ENCODE peak calls at places on chromosome 4, in seven cellular contexts. One of them, this sample, is unnamed.

GRCh38 chr4:8725071-8725841 is 132.7 kb downstream of the CPZ start:
- DNase-seq in cardiac muscle cell: no peak
- DNase-seq in fibroblast of the aortic adventitia: no peak
- DNase-seq in esophagus squamous epithelium: no peak
- DNase-seq in mucosa of descending colon: no peak
- DNase-seq in heart right ventricle: no peak
- DNase-seq in lower lobe of right lung: peak
- DNase-seq in this sample: no peak

GRCh38 chr4:110516106-110516922 is 40.4 kb downstream of the ENPEP start:
- DNase-seq in lower lobe of right lung: peak
- DNase-seq in cardiac muscle cell: peak
- DNase-seq in fibroblast of the aortic adventitia: peak
- DNase-seq in esophagus squamous epithelium: no peak
- DNase-seq in mucosa of descending colon: peak
- DNase-seq in heart right ventricle: peak
- DNase-seq in this sample: peak

GRCh38 chr4:3025881-3026280 is 48.5 kb downstream of the HTT-AS start:
- DNase-seq in esophagus squamous epithelium: no peak
- DNase-seq in heart right ventricle: no peak
- DNase-seq in lower lobe of right lung: no peak
- DNase-seq in mucosa of descending colon: no peak
- DNase-seq in cardiac muscle cell: no peak
- DNase-seq in fibroblast of the aortic adventitia: no peak
- DNase-seq in this sample: no peak

GRCh38 chr4:166324321-166324720 is 451.3 kb downstream of the TLL1 start:
- DNase-seq in esophagus squamous epithelium: no peak
- DNase-seq in fibroblast of the aortic adventitia: peak
- DNase-seq in cardiac muscle cell: peak
- DNase-seq in lower lobe of right lung: no peak
- DNase-seq in heart right ventricle: no peak
- DNase-seq in mucosa of descending colon: peak
- DNase-seq in this sample: peak

GRCh38 chr4:158913766-158914165 is 144.9 kb downstream of the FNIP2 start:
- DNase-seq in fibroblast of the aortic adventitia: peak
- DNase-seq in heart right ventricle: no peak
- DNase-seq in lower lobe of right lung: no peak
- DNase-seq in cardiac muscle cell: no peak
- DNase-seq in esophagus squamous epithelium: no peak
- DNase-seq in mucosa of descending colon: no peak
- DNase-seq in this sample: no peak

GRCh38 chr4:122666527-122667245 is 45.8 kb upstream of the IL21 start:
- DNase-seq in esophagus squamous epithelium: no peak
- DNase-seq in mucosa of descending colon: no peak
- DNase-seq in lower lobe of right lung: no peak
- DNase-seq in cardiac muscle cell: peak
- DNase-seq in heart right ventricle: no peak
- DNase-seq in fibroblast of the aortic adventitia: peak
- DNase-seq in this sample: peak

GRCh38 chr4:71472946-71473345 is 134.1 kb downstream of the SLC4A4 start:
- DNase-seq in esophagus squamous epithelium: no peak
- DNase-seq in mucosa of descending colon: no peak
- DNase-seq in heart right ventricle: no peak
- DNase-seq in cardiac muscle cell: peak
- DNase-seq in fibroblast of the aortic adventitia: peak
- DNase-seq in lower lobe of right lung: no peak
- DNase-seq in this sample: peak

GRCh38 chr4:67035986-67036385 is 509.3 kb downstream of the CENPC start:
- DNase-seq in fibroblast of the aortic adventitia: no peak
- DNase-seq in esophagus squamous epithelium: no peak
- DNase-seq in cardiac muscle cell: peak
- DNase-seq in heart right ventricle: no peak
- DNase-seq in mucosa of descending colon: peak
- DNase-seq in lower lobe of right lung: no peak
- DNase-seq in this sample: peak

GRCh38 chr4:41282362-41282761 is 25.6 kb downstream of the UCHL1 start:
- DNase-seq in lower lobe of right lung: no peak
- DNase-seq in cardiac muscle cell: no peak
- DNase-seq in mucosa of descending colon: no peak
- DNase-seq in esophagus squamous epithelium: no peak
- DNase-seq in fibroblast of the aortic adventitia: no peak
- DNase-seq in heart right ventricle: no peak
- DNase-seq in this sample: no peak

GRCh38 chr4:22238742-22239141 is 277.1 kb downstream of the ADGRA3 start:
- DNase-seq in cardiac muscle cell: no peak
- DNase-seq in fibroblast of the aortic adventitia: peak
- DNase-seq in esophagus squamous epithelium: no peak
- DNase-seq in mucosa of descending colon: no peak
- DNase-seq in lower lobe of right lung: no peak
- DNase-seq in heart right ventricle: no peak
- DNase-seq in this sample: no peak

GRCh38 chr4:84856468-84856867 is 110.0 kb downstream of the WDFY3 start:
- DNase-seq in mucosa of descending colon: no peak
- DNase-seq in lower lobe of right lung: no peak
- DNase-seq in cardiac muscle cell: no peak
- DNase-seq in fibroblast of the aortic adventitia: no peak
- DNase-seq in heart right ventricle: no peak
- DNase-seq in esophagus squamous epithelium: no peak
- DNase-seq in this sample: peak

GRCh38 chr4:89398146-89398545 is 90.5 kb upstream of the GPRIN3 start:
- DNase-seq in esophagus squamous epithelium: no peak
- DNase-seq in fibroblast of the aortic adventitia: no peak
- DNase-seq in mucosa of descending colon: no peak
- DNase-seq in cardiac muscle cell: no peak
- DNase-seq in heart right ventricle: no peak
- DNase-seq in lower lobe of right lung: no peak
- DNase-seq in this sample: no peak

DNA sequence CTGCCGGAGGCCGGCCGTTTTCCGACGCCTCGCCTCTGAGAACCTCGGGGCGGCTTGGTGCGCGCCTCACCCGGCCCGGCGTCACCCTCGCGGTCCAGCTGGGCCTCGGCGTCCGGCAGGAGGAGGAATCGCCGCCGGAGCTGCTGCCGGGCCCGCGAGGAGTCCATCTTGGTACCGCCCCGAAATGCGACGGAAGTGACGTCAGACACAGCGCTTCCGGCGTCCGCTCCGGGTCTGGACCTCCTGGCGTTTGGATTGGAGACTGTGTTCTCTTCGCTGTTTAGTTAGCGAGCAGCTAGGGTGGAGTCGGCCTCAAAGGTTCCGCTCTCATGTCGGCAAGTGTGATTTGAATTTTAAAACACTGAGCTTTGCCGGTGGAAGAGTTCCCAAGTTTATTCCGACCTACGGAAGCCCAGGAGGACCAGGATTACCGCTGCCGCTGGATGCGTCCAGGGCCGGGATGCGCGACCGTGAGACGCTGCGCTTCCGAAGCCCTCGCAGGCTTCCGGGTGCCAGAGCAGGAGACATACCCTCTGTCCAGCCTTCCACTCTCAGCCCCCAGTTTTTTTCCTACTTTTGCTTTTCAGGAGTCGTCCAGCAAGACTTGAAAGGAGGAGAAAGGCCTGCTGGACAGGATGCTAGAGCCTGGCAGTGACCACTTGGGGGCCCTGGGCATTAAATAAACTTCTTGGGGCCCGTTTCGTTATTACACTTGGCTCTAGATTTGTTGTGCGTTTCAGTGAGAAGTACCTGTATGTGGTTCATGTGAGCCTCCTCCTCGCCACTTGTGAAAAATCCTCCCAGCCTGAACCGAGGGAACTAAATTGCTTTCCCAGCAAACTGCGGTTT is at the start of gene TMEM128:
- DNase-seq in heart right ventricle: peak
- DNase-seq in mucosa of descending colon: peak
- DNase-seq in lower lobe of right lung: peak
- DNase-seq in fibroblast of the aortic adventitia: peak
- DNase-seq in cardiac muscle cell: peak
- DNase-seq in esophagus squamous epithelium: peak
- DNase-seq in this sample: peak
- TF ChIP-seq CTCF in heart right ventricle: no peak
- TF ChIP-seq CTCF in mucosa of descending colon: no peak
- TF ChIP-seq CTCF in lower lobe of right lung: peak
- TF ChIP-seq CTCF in fibroblast of the aortic adventitia: peak
- TF ChIP-seq CTCF in cardiac muscle cell: peak
- TF ChIP-seq CTCF in esophagus squamous epithelium: no peak
- TF ChIP-seq CTCF in this sample: peak

GRCh38 chr4:86356831-86357230 is 3.0 kb downstream of the MAPK10 start:
- DNase-seq in cardiac muscle cell: no peak
- DNase-seq in mucosa of descending colon: no peak
- DNase-seq in esophagus squamous epithelium: no peak
- DNase-seq in lower lobe of right lung: no peak
- DNase-seq in fibroblast of the aortic adventitia: no peak
- DNase-seq in heart right ventricle: no peak
- DNase-seq in this sample: no peak

GRCh38 chr4:86362510-86362909 is 2.7 kb upstream of the MAPK10 start:
- DNase-seq in heart right ventricle: no peak
- DNase-seq in cardiac muscle cell: no peak
- DNase-seq in mucosa of descending colon: no peak
- DNase-seq in esophagus squamous epithelium: no peak
- DNase-seq in fibroblast of the aortic adventitia: no peak
- DNase-seq in lower lobe of right lung: no peak
- DNase-seq in this sample: no peak

GRCh38 chr4:86357608-86358007 is 2.2 kb downstream of the MAPK10 start:
- DNase-seq in cardiac muscle cell: no peak
- DNase-seq in heart right ventricle: no peak
- DNase-seq in mucosa of descending colon: no peak
- DNase-seq in fibroblast of the aortic adventitia: no peak
- DNase-seq in esophagus squamous epithelium: no peak
- DNase-seq in lower lobe of right lung: no peak
- DNase-seq in this sample: peak

GRCh38 chr4:86358176-86358701 is 1.6 kb downstream of the MAPK10 start:
- DNase-seq in cardiac muscle cell: peak
- DNase-seq in mucosa of descending colon: no peak
- DNase-seq in lower lobe of right lung: no peak
- DNase-seq in esophagus squamous epithelium: no peak
- DNase-seq in fibroblast of the aortic adventitia: peak
- DNase-seq in heart right ventricle: no peak
- DNase-seq in this sample: peak

DNA sequence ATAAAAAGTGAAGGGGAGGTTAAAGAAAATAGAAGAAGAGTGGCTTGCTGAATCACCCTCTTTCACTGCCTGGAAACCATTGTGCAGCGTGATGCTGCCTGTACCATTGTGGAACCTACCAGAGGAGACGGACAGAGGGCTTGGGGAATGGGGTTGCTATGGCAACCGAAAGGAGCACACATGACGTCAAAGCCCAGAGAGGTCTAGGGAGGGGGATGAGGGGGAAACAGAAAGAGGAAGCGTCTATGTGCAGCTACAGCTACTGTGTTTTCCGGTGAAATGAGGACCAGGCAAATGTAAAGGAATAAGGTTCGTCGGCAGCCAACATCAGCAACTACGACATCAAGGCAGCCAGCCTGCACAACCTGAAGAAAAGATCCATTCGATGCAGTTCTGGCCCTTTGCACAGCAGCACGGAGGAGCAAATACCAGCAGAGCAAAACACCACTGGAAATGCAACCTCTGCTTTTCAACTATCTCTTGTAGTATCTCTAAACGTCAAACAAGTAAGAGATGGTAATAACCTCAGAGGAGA is at the start of gene MAPK10:
- DNase-seq in esophagus squamous epithelium: peak
- DNase-seq in cardiac muscle cell: peak
- DNase-seq in mucosa of descending colon: peak
- DNase-seq in heart right ventricle: peak
- DNase-seq in fibroblast of the aortic adventitia: peak
- DNase-seq in lower lobe of right lung: peak
- DNase-seq in this sample: peak
- H3K4me3 ChIP-seq in esophagus squamous epithelium: no peak
- H3K4me3 ChIP-seq in cardiac muscle cell: no peak
- H3K4me3 ChIP-seq in mucosa of descending colon: no peak
- H3K4me3 ChIP-seq in heart right ventricle: peak
- H3K4me3 ChIP-seq in fibroblast of the aortic adventitia: no peak
- H3K4me3 ChIP-seq in lower lobe of right lung: peak
- H3K4me3 ChIP-seq in this sample: peak

GRCh38 chr4:98570160-98570797 is 88.1 kb downstream of the TSPAN5 start:
- DNase-seq in esophagus squamous epithelium: no peak
- DNase-seq in lower lobe of right lung: no peak
- DNase-seq in mucosa of descending colon: no peak
- DNase-seq in heart right ventricle: no peak
- DNase-seq in fibroblast of the aortic adventitia: peak
- DNase-seq in cardiac muscle cell: peak
- DNase-seq in this sample: no peak
- TF ChIP-seq CTCF in esophagus squamous epithelium: no peak
- TF ChIP-seq CTCF in lower lobe of right lung: no peak
- TF ChIP-seq CTCF in mucosa of descending colon: no peak
- TF ChIP-seq CTCF in heart right ventricle: no peak
- TF ChIP-seq CTCF in fibroblast of the aortic adventitia: no peak
- TF ChIP-seq CTCF in cardiac muscle cell: no peak
- TF ChIP-seq CTCF in this sample: no peak

GRCh38 chr4:824461-825062 is 1.4 kb downstream of the CPLX1 start:
- DNase-seq in lower lobe of right lung: no peak
- DNase-seq in cardiac muscle cell: no peak
- DNase-seq in heart right ventricle: no peak
- DNase-seq in fibroblast of the aortic adventitia: no peak
- DNase-seq in esophagus squamous epithelium: no peak
- DNase-seq in mucosa of descending colon: peak
- DNase-seq in this sample: no peak

GRCh38 chr4:827209-828081 is 1.5 kb upstream of the CPLX1 start:
- DNase-seq in lower lobe of right lung: peak
- DNase-seq in cardiac muscle cell: no peak
- DNase-seq in fibroblast of the aortic adventitia: no peak
- DNase-seq in mucosa of descending colon: peak
- DNase-seq in esophagus squamous epithelium: no peak
- DNase-seq in heart right ventricle: no peak
- DNase-seq in this sample: no peak

GRCh38 chr4:825969-826330 is at the start of gene CPLX1:
- DNase-seq in cardiac muscle cell: no peak
- DNase-seq in heart right ventricle: no peak
- DNase-seq in lower lobe of right lung: peak
- DNase-seq in esophagus squamous epithelium: no peak
- DNase-seq in fibroblast of the aortic adventitia: no peak
- DNase-seq in mucosa of descending colon: peak
- DNase-seq in this sample: no peak

GRCh38 chr4:825063-825968 is 613 bp downstream of the CPLX1 start:
- DNase-seq in fibroblast of the aortic adventitia: no peak
- DNase-seq in mucosa of descending colon: peak
- DNase-seq in cardiac muscle cell: peak
- DNase-seq in lower lobe of right lung: peak
- DNase-seq in esophagus squamous epithelium: no peak
- DNase-seq in heart right ventricle: no peak
- DNase-seq in this sample: peak

DNA sequence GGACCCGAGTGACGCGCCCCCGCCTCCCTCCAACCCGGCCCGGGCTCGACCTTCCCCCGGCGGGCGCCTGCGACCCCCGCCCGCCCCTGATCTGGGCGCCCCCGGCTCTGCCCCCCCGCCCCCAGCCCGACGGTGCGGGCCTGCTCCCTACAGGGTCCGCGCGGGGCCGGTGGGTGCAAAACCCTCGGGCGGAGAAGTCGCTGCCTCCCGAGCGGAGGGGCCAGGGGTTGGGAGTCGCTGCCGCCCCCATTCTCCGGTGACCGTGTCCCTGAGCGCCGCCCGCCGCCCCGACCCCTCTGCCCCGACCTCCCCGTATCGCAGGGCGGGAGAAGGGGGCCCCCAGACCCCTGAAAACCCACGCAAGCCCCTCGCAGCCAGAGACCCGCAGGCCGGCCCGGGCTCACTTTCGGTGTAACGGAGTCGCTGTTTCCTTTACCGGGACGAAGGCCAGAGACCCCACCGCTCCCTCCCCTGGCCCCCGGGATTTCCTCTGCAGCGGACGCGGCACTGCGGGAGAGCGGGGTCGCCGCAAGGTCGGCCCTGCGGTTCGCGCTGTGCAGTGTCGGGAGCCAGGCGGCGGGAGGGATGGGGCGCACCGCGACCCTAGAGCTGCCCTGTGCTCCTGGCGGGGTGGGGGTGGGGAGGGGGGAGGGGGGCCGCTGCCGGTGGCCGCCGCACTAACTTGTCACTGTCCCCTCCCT is 729 bp upstream of the CPLX1 start:
- DNase-seq in fibroblast of the aortic adventitia: no peak
- DNase-seq in esophagus squamous epithelium: no peak
- DNase-seq in mucosa of descending colon: peak
- DNase-seq in heart right ventricle: no peak
- DNase-seq in lower lobe of right lung: peak
- DNase-seq in cardiac muscle cell: no peak
- DNase-seq in this sample: peak
- H3K4me3 ChIP-seq in fibroblast of the aortic adventitia: no peak
- H3K4me3 ChIP-seq in esophagus squamous epithelium: no peak
- H3K4me3 ChIP-seq in mucosa of descending colon: no peak
- H3K4me3 ChIP-seq in heart right ventricle: no peak
- H3K4me3 ChIP-seq in lower lobe of right lung: no peak
- H3K4me3 ChIP-seq in cardiac muscle cell: peak
- H3K4me3 ChIP-seq in this sample: peak